ENCODE peak calls at places on chromosomes 6 and 20, in nine cellular contexts. One of them, this sample, is unnamed.
A peak's percentile ranks its signal among the peaks of the same experiment; 100 is the strongest.

GRCh38 chr6:6891074-6891754 is 216.5 kb upstream of the RREB1 start:
- DNase-seq in HL-60: no peak
- DNase-seq in NCI-H446: no peak
- DNase-seq in sciatic nerve: no peak
- DNase-seq in NCI-H748 treated with DMSO at 0.1 percent for 48 hours: peak; percentile 43
- DNase-seq in fibroblast of the aortic adventitia: no peak
- DNase-seq in T-cell: no peak
- DNase-seq in Daoy: no peak
- DNase-seq in nucleus accumbens: no peak
- DNase-seq in this sample: no peak

GRCh38 chr6:94813806-94814205 is 763.5 kb upstream of the MANEA start:
- DNase-seq in Daoy: no peak
- DNase-seq in HL-60: no peak
- DNase-seq in NCI-H446: no peak
- DNase-seq in fibroblast of the aortic adventitia: no peak
- DNase-seq in T-cell: no peak
- DNase-seq in sciatic nerve: no peak
- DNase-seq in nucleus accumbens: no peak
- DNase-seq in NCI-H748 treated with DMSO at 0.1 percent for 48 hours: no peak
- DNase-seq in this sample: no peak

GRCh38 chr6:3438190-3439167 is 18.4 kb downstream of the SLC22A23 start:
- DNase-seq in fibroblast of the aortic adventitia: peak; percentile 80
- DNase-seq in NCI-H748 treated with DMSO at 0.1 percent for 48 hours: peak; percentile 66
- DNase-seq in HL-60: no peak
- DNase-seq in nucleus accumbens: no peak
- DNase-seq in T-cell: no peak
- DNase-seq in sciatic nerve: no peak
- DNase-seq in NCI-H446: peak; percentile 19
- DNase-seq in Daoy: peak; percentile 91
- DNase-seq in this sample: no peak

GRCh38 chr20:14193443-14193842 is 144.0 kb downstream of the FLRT3 start:
- DNase-seq in fibroblast of the aortic adventitia: no peak
- DNase-seq in T-cell: no peak
- DNase-seq in Daoy: no peak
- DNase-seq in HL-60: no peak
- DNase-seq in nucleus accumbens: no peak
- DNase-seq in NCI-H446: no peak
- DNase-seq in sciatic nerve: no peak
- DNase-seq in NCI-H748 treated with DMSO at 0.1 percent for 48 hours: no peak
- DNase-seq in this sample: no peak

GRCh38 chr6:131222773-131223172 is 87.5 kb downstream of the AKAP7 start:
- DNase-seq in T-cell: no peak
- DNase-seq in NCI-H446: no peak
- DNase-seq in NCI-H748 treated with DMSO at 0.1 percent for 48 hours: no peak
- DNase-seq in fibroblast of the aortic adventitia: no peak
- DNase-seq in Daoy: no peak
- DNase-seq in HL-60: no peak
- DNase-seq in sciatic nerve: no peak
- DNase-seq in nucleus accumbens: no peak
- DNase-seq in this sample: no peak

GRCh38 chr6:16752206-16752867 is 8.9 kb downstream of the ATXN1 start:
- DNase-seq in NCI-H748 treated with DMSO at 0.1 percent for 48 hours: no peak
- DNase-seq in sciatic nerve: no peak
- DNase-seq in Daoy: peak; percentile 81
- DNase-seq in nucleus accumbens: no peak
- DNase-seq in T-cell: no peak
- DNase-seq in NCI-H446: no peak
- DNase-seq in fibroblast of the aortic adventitia: peak; percentile 91
- DNase-seq in HL-60: peak; percentile 84
- DNase-seq in this sample: no peak

GRCh38 chr6:103784117-103784516 is 1075.6 kb downstream of the HACE1 start:
- DNase-seq in HL-60: no peak
- DNase-seq in Daoy: no peak
- DNase-seq in NCI-H748 treated with DMSO at 0.1 percent for 48 hours: no peak
- DNase-seq in sciatic nerve: no peak
- DNase-seq in T-cell: no peak
- DNase-seq in NCI-H446: no peak
- DNase-seq in nucleus accumbens: no peak
- DNase-seq in fibroblast of the aortic adventitia: no peak
- DNase-seq in this sample: no peak

GRCh38 chr6:108380876-108381275 is 86.0 kb downstream of the AFG1L start:
- DNase-seq in T-cell: no peak
- DNase-seq in Daoy: no peak
- DNase-seq in NCI-H446: peak; percentile 9
- DNase-seq in nucleus accumbens: no peak
- DNase-seq in HL-60: no peak
- DNase-seq in fibroblast of the aortic adventitia: no peak
- DNase-seq in sciatic nerve: no peak
- DNase-seq in NCI-H748 treated with DMSO at 0.1 percent for 48 hours: no peak
- DNase-seq in this sample: no peak

GRCh38 chr6:5644523-5645183 is 362.1 kb downstream of the NRN1 start:
- DNase-seq in T-cell: no peak
- DNase-seq in HL-60: no peak
- DNase-seq in Daoy: no peak
- DNase-seq in nucleus accumbens: no peak
- DNase-seq in sciatic nerve: no peak
- DNase-seq in fibroblast of the aortic adventitia: no peak
- DNase-seq in NCI-H446: no peak
- DNase-seq in NCI-H748 treated with DMSO at 0.1 percent for 48 hours: no peak
- DNase-seq in this sample: no peak

GRCh38 chr6:125346926-125347563 is 45.3 kb upstream of the HDDC2 start:
- DNase-seq in nucleus accumbens: no peak
- DNase-seq in T-cell: no peak
- DNase-seq in HL-60: no peak
- DNase-seq in sciatic nerve: no peak
- DNase-seq in NCI-H748 treated with DMSO at 0.1 percent for 48 hours: no peak
- DNase-seq in fibroblast of the aortic adventitia: no peak
- DNase-seq in NCI-H446: no peak
- DNase-seq in Daoy: no peak
- DNase-seq in this sample: no peak

GRCh38 chr6:52262620-52263344 is 18.5 kb upstream of the IL17F start:
- DNase-seq in HL-60: no peak
- DNase-seq in T-cell: peak; percentile 11
- DNase-seq in NCI-H446: no peak
- DNase-seq in Daoy: no peak
- DNase-seq in NCI-H748 treated with DMSO at 0.1 percent for 48 hours: no peak
- DNase-seq in fibroblast of the aortic adventitia: no peak
- DNase-seq in nucleus accumbens: no peak
- DNase-seq in sciatic nerve: no peak
- DNase-seq in this sample: no peak

GRCh38 chr6:3873051-3873450 is 23.9 kb downstream of the FAM50B start:
- DNase-seq in T-cell: no peak
- DNase-seq in NCI-H748 treated with DMSO at 0.1 percent for 48 hours: no peak
- DNase-seq in nucleus accumbens: no peak
- DNase-seq in NCI-H446: no peak
- DNase-seq in fibroblast of the aortic adventitia: no peak
- DNase-seq in sciatic nerve: no peak
- DNase-seq in HL-60: no peak
- DNase-seq in Daoy: no peak
- DNase-seq in this sample: no peak

GRCh38 chr6:165308926-165309731 is at the start of gene C6orf118:
- DNase-seq in HL-60: no peak
- DNase-seq in nucleus accumbens: peak; percentile 42
- DNase-seq in T-cell: no peak
- DNase-seq in NCI-H748 treated with DMSO at 0.1 percent for 48 hours: peak; percentile 80
- DNase-seq in NCI-H446: no peak
- DNase-seq in fibroblast of the aortic adventitia: peak; percentile 61
- DNase-seq in Daoy: peak; percentile 79
- DNase-seq in sciatic nerve: no peak
- DNase-seq in this sample: peak; percentile 5

GRCh38 chr20:2314759-2315439 is 19.1 kb downstream of the TGM3 start:
- DNase-seq in NCI-H748 treated with DMSO at 0.1 percent for 48 hours: no peak
- DNase-seq in Daoy: peak; percentile 97
- DNase-seq in NCI-H446: no peak
- DNase-seq in sciatic nerve: peak; percentile 77
- DNase-seq in HL-60: peak; percentile 88
- DNase-seq in fibroblast of the aortic adventitia: peak; percentile 95
- DNase-seq in nucleus accumbens: no peak
- DNase-seq in T-cell: no peak
- DNase-seq in this sample: no peak

GRCh38 chr20:21519136-21519584 is 5.3 kb upstream of the NKX2-2 start:
- DNase-seq in sciatic nerve: no peak
- DNase-seq in fibroblast of the aortic adventitia: no peak
- DNase-seq in NCI-H446: no peak
- DNase-seq in HL-60: no peak
- DNase-seq in Daoy: no peak
- DNase-seq in T-cell: no peak
- DNase-seq in nucleus accumbens: no peak
- DNase-seq in NCI-H748 treated with DMSO at 0.1 percent for 48 hours: peak; percentile 60
- DNase-seq in this sample: no peak

GRCh38 chr6:125182237-125183018 is 28.9 kb downstream of the TPD52L1 start:
- DNase-seq in sciatic nerve: no peak
- DNase-seq in NCI-H748 treated with DMSO at 0.1 percent for 48 hours: peak; percentile 43
- DNase-seq in HL-60: no peak
- DNase-seq in fibroblast of the aortic adventitia: no peak
- DNase-seq in nucleus accumbens: no peak
- DNase-seq in T-cell: no peak
- DNase-seq in Daoy: no peak
- DNase-seq in NCI-H446: no peak
- DNase-seq in this sample: no peak

GRCh38 chr20:43914697-43915208 is at the start of gene TOX2:
- DNase-seq in NCI-H748 treated with DMSO at 0.1 percent for 48 hours: no peak
- DNase-seq in fibroblast of the aortic adventitia: peak; percentile 29
- DNase-seq in Daoy: peak; percentile 71
- DNase-seq in HL-60: no peak
- DNase-seq in T-cell: peak; percentile 45
- DNase-seq in sciatic nerve: no peak
- DNase-seq in nucleus accumbens: no peak
- DNase-seq in NCI-H446: no peak
- DNase-seq in this sample: peak; percentile 28

GRCh38 chr6:55664581-55665223 is 85.7 kb upstream of the HMGCLL1 start:
- DNase-seq in T-cell: no peak
- DNase-seq in sciatic nerve: no peak
- DNase-seq in nucleus accumbens: no peak
- DNase-seq in NCI-H446: peak; percentile 5
- DNase-seq in HL-60: no peak
- DNase-seq in NCI-H748 treated with DMSO at 0.1 percent for 48 hours: no peak
- DNase-seq in Daoy: no peak
- DNase-seq in fibroblast of the aortic adventitia: peak; percentile 54
- DNase-seq in this sample: no peak

GRCh38 chr20:41978875-41979274 is 360.7 kb upstream of the CHD6 start:
- DNase-seq in T-cell: no peak
- DNase-seq in NCI-H446: no peak
- DNase-seq in fibroblast of the aortic adventitia: no peak
- DNase-seq in NCI-H748 treated with DMSO at 0.1 percent for 48 hours: no peak
- DNase-seq in sciatic nerve: no peak
- DNase-seq in nucleus accumbens: no peak
- DNase-seq in HL-60: no peak
- DNase-seq in Daoy: no peak
- DNase-seq in this sample: no peak

GRCh38 chr6:137832110-137832509 is 34.9 kb upstream of the TNFAIP3 start:
- DNase-seq in sciatic nerve: no peak
- DNase-seq in fibroblast of the aortic adventitia: peak; percentile 75
- DNase-seq in T-cell: no peak
- DNase-seq in HL-60: no peak
- DNase-seq in nucleus accumbens: no peak
- DNase-seq in Daoy: peak; percentile 88
- DNase-seq in NCI-H748 treated with DMSO at 0.1 percent for 48 hours: no peak
- DNase-seq in NCI-H446: no peak
- DNase-seq in this sample: no peak

GRCh38 chr6:49841424-49841823 is 24.9 kb downstream of the CRISP1 start:
- DNase-seq in Daoy: no peak
- DNase-seq in T-cell: no peak
- DNase-seq in NCI-H446: no peak
- DNase-seq in HL-60: no peak
- DNase-seq in fibroblast of the aortic adventitia: no peak
- DNase-seq in nucleus accumbens: no peak
- DNase-seq in sciatic nerve: no peak
- DNase-seq in NCI-H748 treated with DMSO at 0.1 percent for 48 hours: no peak
- DNase-seq in this sample: no peak

GRCh38 chr6:108635505-108636226 is 74.9 kb downstream of the FOXO3 start:
- DNase-seq in T-cell: peak; percentile 49
- DNase-seq in NCI-H446: no peak
- DNase-seq in NCI-H748 treated with DMSO at 0.1 percent for 48 hours: no peak
- DNase-seq in Daoy: no peak
- DNase-seq in fibroblast of the aortic adventitia: no peak
- DNase-seq in HL-60: peak; percentile 98
- DNase-seq in sciatic nerve: no peak
- DNase-seq in nucleus accumbens: no peak
- DNase-seq in this sample: peak; percentile 20

GRCh38 chr6:28336284-28337024 is 506 bp upstream of the ZSCAN31 start:
- DNase-seq in NCI-H748 treated with DMSO at 0.1 percent for 48 hours: no peak
- DNase-seq in HL-60: peak; percentile 92
- DNase-seq in fibroblast of the aortic adventitia: peak; percentile 31
- DNase-seq in nucleus accumbens: no peak
- DNase-seq in T-cell: peak; percentile 19
- DNase-seq in NCI-H446: peak; percentile 43
- DNase-seq in sciatic nerve: no peak
- DNase-seq in Daoy: peak; percentile 72
- DNase-seq in this sample: peak; percentile 9

GRCh38 chr6:151772436-151772835 is 35.0 kb upstream of the ESR1 start:
- DNase-seq in fibroblast of the aortic adventitia: no peak
- DNase-seq in sciatic nerve: no peak
- DNase-seq in nucleus accumbens: no peak
- DNase-seq in Daoy: no peak
- DNase-seq in NCI-H748 treated with DMSO at 0.1 percent for 48 hours: no peak
- DNase-seq in HL-60: no peak
- DNase-seq in NCI-H446: no peak
- DNase-seq in T-cell: no peak
- DNase-seq in this sample: no peak

GRCh38 chr6:97666889-97667288 is 383.9 kb upstream of the MMS22L start:
- DNase-seq in fibroblast of the aortic adventitia: no peak
- DNase-seq in T-cell: no peak
- DNase-seq in NCI-H748 treated with DMSO at 0.1 percent for 48 hours: no peak
- DNase-seq in NCI-H446: no peak
- DNase-seq in HL-60: no peak
- DNase-seq in sciatic nerve: no peak
- DNase-seq in nucleus accumbens: no peak
- DNase-seq in Daoy: no peak
- DNase-seq in this sample: no peak

GRCh38 chr20:43492101-43492500 is 15.4 kb upstream of the L3MBTL1 start:
- DNase-seq in sciatic nerve: no peak
- DNase-seq in NCI-H446: no peak
- DNase-seq in fibroblast of the aortic adventitia: no peak
- DNase-seq in Daoy: peak; percentile 17
- DNase-seq in nucleus accumbens: no peak
- DNase-seq in HL-60: no peak
- DNase-seq in T-cell: no peak
- DNase-seq in NCI-H748 treated with DMSO at 0.1 percent for 48 hours: no peak
- DNase-seq in this sample: no peak

GRCh38 chr6:53347250-53347920 is 1.4 kb downstream of the ELOVL5 start:
- DNase-seq in NCI-H446: no peak
- DNase-seq in sciatic nerve: no peak
- DNase-seq in T-cell: peak; percentile 28
- DNase-seq in Daoy: peak; percentile 40
- DNase-seq in NCI-H748 treated with DMSO at 0.1 percent for 48 hours: peak; percentile 41
- DNase-seq in nucleus accumbens: peak; percentile 40
- DNase-seq in HL-60: peak; percentile 66
- DNase-seq in fibroblast of the aortic adventitia: peak; percentile 53
- DNase-seq in this sample: peak; percentile 29

GRCh38 chr6:139152088-139152891 is 17.4 kb downstream of the HECA start:
- DNase-seq in sciatic nerve: no peak
- DNase-seq in fibroblast of the aortic adventitia: no peak
- DNase-seq in T-cell: no peak
- DNase-seq in Daoy: no peak
- DNase-seq in nucleus accumbens: no peak
- DNase-seq in NCI-H446: no peak
- DNase-seq in NCI-H748 treated with DMSO at 0.1 percent for 48 hours: peak; percentile 82
- DNase-seq in HL-60: no peak
- DNase-seq in this sample: no peak

GRCh38 chr20:45067558-45067957 is 33.4 kb downstream of the KCNS1 start:
- DNase-seq in nucleus accumbens: no peak
- DNase-seq in sciatic nerve: no peak
- DNase-seq in HL-60: no peak
- DNase-seq in NCI-H446: no peak
- DNase-seq in Daoy: no peak
- DNase-seq in fibroblast of the aortic adventitia: no peak
- DNase-seq in NCI-H748 treated with DMSO at 0.1 percent for 48 hours: no peak
- DNase-seq in T-cell: no peak
- DNase-seq in this sample: no peak

GRCh38 chr6:170476360-170476759 is 76.7 kb downstream of the PSMB1 start:
- DNase-seq in NCI-H748 treated with DMSO at 0.1 percent for 48 hours: no peak
- DNase-seq in sciatic nerve: no peak
- DNase-seq in Daoy: peak; percentile 68
- DNase-seq in nucleus accumbens: no peak
- DNase-seq in fibroblast of the aortic adventitia: no peak
- DNase-seq in NCI-H446: no peak
- DNase-seq in HL-60: peak; percentile 46
- DNase-seq in T-cell: no peak
- DNase-seq in this sample: no peak

GRCh38 chr6:117616971-117617765 is 14.9 kb upstream of the GOPC start:
- DNase-seq in T-cell: no peak
- DNase-seq in nucleus accumbens: no peak
- DNase-seq in NCI-H446: no peak
- DNase-seq in fibroblast of the aortic adventitia: no peak
- DNase-seq in HL-60: no peak
- DNase-seq in Daoy: no peak
- DNase-seq in NCI-H748 treated with DMSO at 0.1 percent for 48 hours: no peak
- DNase-seq in sciatic nerve: no peak
- DNase-seq in this sample: no peak

This sample was measured in activated CD4-positive, alpha-beta T cell treated with anti-CD3 and anti-CD28 coated beads, Interleukin-2, amount 50 U/mL, for 48 hours.